ENCODE peak calls at places on chromosomes 2 and 18, in five cellular contexts. One of them, this sample, is unnamed.
A peak's percentile ranks its signal among the peaks of the same experiment; 100 is the strongest.

GRCh38 chr2:2101924-2102323 is 229.2 kb downstream of the MYT1L start:
- DNase-seq in stimulated activated CD4-positive, alpha-beta T cell treated with anti-CD3 and anti-CD28 coated beads, Interleukin-12 subunit alpha, Interleukin-12 subunit beta, amount 100 ng/mL, for 4 hours: no peak
- DNase-seq in left cardiac atrium: no peak
- DNase-seq in fibroblast of lung: no peak
- DNase-seq in NCI-H1092 treated with DMSO at 0.1 percent for 48 hours: no peak
- DNase-seq in this sample: no peak

GRCh38 chr2:37920570-37920969 is 4.5 kb upstream of the RMDN2 start:
- DNase-seq in stimulated activated CD4-positive, alpha-beta T cell treated with anti-CD3 and anti-CD28 coated beads, Interleukin-12 subunit alpha, Interleukin-12 subunit beta, amount 100 ng/mL, for 4 hours: no peak
- DNase-seq in left cardiac atrium: no peak
- DNase-seq in fibroblast of lung: peak; percentile 90
- DNase-seq in NCI-H1092 treated with DMSO at 0.1 percent for 48 hours: no peak
- DNase-seq in this sample: no peak

GRCh38 chr2:196486145-196486544 is 153.4 kb upstream of the CCDC150 start:
- DNase-seq in stimulated activated CD4-positive, alpha-beta T cell treated with anti-CD3 and anti-CD28 coated beads, Interleukin-12 subunit alpha, Interleukin-12 subunit beta, amount 100 ng/mL, for 4 hours: no peak
- DNase-seq in left cardiac atrium: no peak
- DNase-seq in fibroblast of lung: no peak
- DNase-seq in NCI-H1092 treated with DMSO at 0.1 percent for 48 hours: no peak
- DNase-seq in this sample: no peak

GRCh38 chr2:119491776-119492525 is 32.3 kb downstream of the SCTR start:
- DNase-seq in stimulated activated CD4-positive, alpha-beta T cell treated with anti-CD3 and anti-CD28 coated beads, Interleukin-12 subunit alpha, Interleukin-12 subunit beta, amount 100 ng/mL, for 4 hours: no peak
- DNase-seq in left cardiac atrium: no peak
- DNase-seq in fibroblast of lung: peak; percentile 95
- DNase-seq in NCI-H1092 treated with DMSO at 0.1 percent for 48 hours: no peak
- DNase-seq in this sample: no peak

GRCh38 chr2:238598802-238599530 is 172.2 kb downstream of the ASB1 start:
- DNase-seq in stimulated activated CD4-positive, alpha-beta T cell treated with anti-CD3 and anti-CD28 coated beads, Interleukin-12 subunit alpha, Interleukin-12 subunit beta, amount 100 ng/mL, for 4 hours: no peak
- DNase-seq in left cardiac atrium: no peak
- DNase-seq in fibroblast of lung: no peak
- DNase-seq in NCI-H1092 treated with DMSO at 0.1 percent for 48 hours: no peak
- DNase-seq in this sample: no peak

GRCh38 chr2:148565272-148565894 is 79.2 kb upstream of the EPC2 start:
- DNase-seq in stimulated activated CD4-positive, alpha-beta T cell treated with anti-CD3 and anti-CD28 coated beads, Interleukin-12 subunit alpha, Interleukin-12 subunit beta, amount 100 ng/mL, for 4 hours: no peak
- DNase-seq in left cardiac atrium: no peak
- DNase-seq in fibroblast of lung: no peak
- DNase-seq in NCI-H1092 treated with DMSO at 0.1 percent for 48 hours: no peak
- DNase-seq in this sample: no peak

GRCh38 chr2:45649855-45650806 is 1.3 kb upstream of the PRKCE start:
- DNase-seq in stimulated activated CD4-positive, alpha-beta T cell treated with anti-CD3 and anti-CD28 coated beads, Interleukin-12 subunit alpha, Interleukin-12 subunit beta, amount 100 ng/mL, for 4 hours: peak; percentile 55
- DNase-seq in left cardiac atrium: peak; percentile 81
- DNase-seq in fibroblast of lung: peak; percentile 62
- DNase-seq in NCI-H1092 treated with DMSO at 0.1 percent for 48 hours: no peak
- DNase-seq in this sample: peak; percentile 34

GRCh38 chr2:114294814-114295213 is 147.6 kb upstream of the DPP10 start:
- DNase-seq in stimulated activated CD4-positive, alpha-beta T cell treated with anti-CD3 and anti-CD28 coated beads, Interleukin-12 subunit alpha, Interleukin-12 subunit beta, amount 100 ng/mL, for 4 hours: no peak
- DNase-seq in left cardiac atrium: no peak
- DNase-seq in fibroblast of lung: no peak
- DNase-seq in NCI-H1092 treated with DMSO at 0.1 percent for 48 hours: no peak
- DNase-seq in this sample: no peak

GRCh38 chr2:84708442-84708841 is 172.4 kb downstream of the TRABD2A start:
- DNase-seq in stimulated activated CD4-positive, alpha-beta T cell treated with anti-CD3 and anti-CD28 coated beads, Interleukin-12 subunit alpha, Interleukin-12 subunit beta, amount 100 ng/mL, for 4 hours: no peak
- DNase-seq in left cardiac atrium: no peak
- DNase-seq in fibroblast of lung: no peak
- DNase-seq in NCI-H1092 treated with DMSO at 0.1 percent for 48 hours: no peak
- DNase-seq in this sample: no peak

GRCh38 chr2:22737144-22737543 is 647.8 kb upstream of the KLHL29 start:
- DNase-seq in stimulated activated CD4-positive, alpha-beta T cell treated with anti-CD3 and anti-CD28 coated beads, Interleukin-12 subunit alpha, Interleukin-12 subunit beta, amount 100 ng/mL, for 4 hours: no peak
- DNase-seq in left cardiac atrium: no peak
- DNase-seq in fibroblast of lung: no peak
- DNase-seq in NCI-H1092 treated with DMSO at 0.1 percent for 48 hours: no peak
- DNase-seq in this sample: no peak

GRCh38 chr2:134107402-134107801 is 146.5 kb upstream of the MGAT5 start:
- DNase-seq in stimulated activated CD4-positive, alpha-beta T cell treated with anti-CD3 and anti-CD28 coated beads, Interleukin-12 subunit alpha, Interleukin-12 subunit beta, amount 100 ng/mL, for 4 hours: no peak
- DNase-seq in left cardiac atrium: no peak
- DNase-seq in fibroblast of lung: no peak
- DNase-seq in NCI-H1092 treated with DMSO at 0.1 percent for 48 hours: no peak
- DNase-seq in this sample: no peak

GRCh38 chr2:142380372-142380771 is 249.6 kb upstream of the LRP1B start:
- DNase-seq in stimulated activated CD4-positive, alpha-beta T cell treated with anti-CD3 and anti-CD28 coated beads, Interleukin-12 subunit alpha, Interleukin-12 subunit beta, amount 100 ng/mL, for 4 hours: no peak
- DNase-seq in left cardiac atrium: no peak
- DNase-seq in fibroblast of lung: no peak
- DNase-seq in NCI-H1092 treated with DMSO at 0.1 percent for 48 hours: no peak
- DNase-seq in this sample: no peak

GRCh38 chr2:807300-807699 is 130.1 kb upstream of the TMEM18 start:
- DNase-seq in stimulated activated CD4-positive, alpha-beta T cell treated with anti-CD3 and anti-CD28 coated beads, Interleukin-12 subunit alpha, Interleukin-12 subunit beta, amount 100 ng/mL, for 4 hours: no peak
- DNase-seq in left cardiac atrium: no peak
- DNase-seq in fibroblast of lung: no peak
- DNase-seq in NCI-H1092 treated with DMSO at 0.1 percent for 48 hours: no peak
- DNase-seq in this sample: no peak

GRCh38 chr2:72629062-72629461 is 196.8 kb downstream of the EXOC6B start:
- DNase-seq in stimulated activated CD4-positive, alpha-beta T cell treated with anti-CD3 and anti-CD28 coated beads, Interleukin-12 subunit alpha, Interleukin-12 subunit beta, amount 100 ng/mL, for 4 hours: no peak
- DNase-seq in left cardiac atrium: no peak
- DNase-seq in fibroblast of lung: no peak
- DNase-seq in NCI-H1092 treated with DMSO at 0.1 percent for 48 hours: no peak
- DNase-seq in this sample: no peak

GRCh38 chr2:224749136-224749535 is 33.0 kb upstream of the CCDC195 start:
- DNase-seq in stimulated activated CD4-positive, alpha-beta T cell treated with anti-CD3 and anti-CD28 coated beads, Interleukin-12 subunit alpha, Interleukin-12 subunit beta, amount 100 ng/mL, for 4 hours: no peak
- DNase-seq in left cardiac atrium: no peak
- DNase-seq in fibroblast of lung: no peak
- DNase-seq in NCI-H1092 treated with DMSO at 0.1 percent for 48 hours: no peak
- DNase-seq in this sample: no peak

GRCh38 chr2:4258563-4258962 is 555.2 kb downstream of the DCDC2C start:
- DNase-seq in stimulated activated CD4-positive, alpha-beta T cell treated with anti-CD3 and anti-CD28 coated beads, Interleukin-12 subunit alpha, Interleukin-12 subunit beta, amount 100 ng/mL, for 4 hours: no peak
- DNase-seq in left cardiac atrium: no peak
- DNase-seq in fibroblast of lung: no peak
- DNase-seq in NCI-H1092 treated with DMSO at 0.1 percent for 48 hours: no peak
- DNase-seq in this sample: no peak

GRCh38 chr18:60017371-60017770 is 117.6 kb downstream of the PMAIP1 start:
- DNase-seq in stimulated activated CD4-positive, alpha-beta T cell treated with anti-CD3 and anti-CD28 coated beads, Interleukin-12 subunit alpha, Interleukin-12 subunit beta, amount 100 ng/mL, for 4 hours: no peak
- DNase-seq in left cardiac atrium: no peak
- DNase-seq in fibroblast of lung: no peak
- DNase-seq in NCI-H1092 treated with DMSO at 0.1 percent for 48 hours: no peak
- DNase-seq in this sample: no peak

GRCh38 chr2:46632349-46632748 is 153.0 kb downstream of the TMEM247 start:
- DNase-seq in stimulated activated CD4-positive, alpha-beta T cell treated with anti-CD3 and anti-CD28 coated beads, Interleukin-12 subunit alpha, Interleukin-12 subunit beta, amount 100 ng/mL, for 4 hours: no peak
- DNase-seq in left cardiac atrium: no peak
- DNase-seq in fibroblast of lung: peak; percentile 59
- DNase-seq in NCI-H1092 treated with DMSO at 0.1 percent for 48 hours: peak; percentile 16
- DNase-seq in this sample: no peak

GRCh38 chr2:174775586-174775985 is 11.3 kb upstream of the CHRNA1 start:
- DNase-seq in stimulated activated CD4-positive, alpha-beta T cell treated with anti-CD3 and anti-CD28 coated beads, Interleukin-12 subunit alpha, Interleukin-12 subunit beta, amount 100 ng/mL, for 4 hours: no peak
- DNase-seq in left cardiac atrium: no peak
- DNase-seq in fibroblast of lung: no peak
- DNase-seq in NCI-H1092 treated with DMSO at 0.1 percent for 48 hours: no peak
- DNase-seq in this sample: no peak

GRCh38 chr18:35605686-35606417 is 24.3 kb downstream of the GALNT1 start:
- DNase-seq in stimulated activated CD4-positive, alpha-beta T cell treated with anti-CD3 and anti-CD28 coated beads, Interleukin-12 subunit alpha, Interleukin-12 subunit beta, amount 100 ng/mL, for 4 hours: no peak
- DNase-seq in left cardiac atrium: no peak
- DNase-seq in fibroblast of lung: peak; percentile 27
- DNase-seq in NCI-H1092 treated with DMSO at 0.1 percent for 48 hours: no peak
- DNase-seq in this sample: no peak

GRCh38 chr2:136207030-136207623 is 89.2 kb upstream of the CXCR4 start:
- DNase-seq in stimulated activated CD4-positive, alpha-beta T cell treated with anti-CD3 and anti-CD28 coated beads, Interleukin-12 subunit alpha, Interleukin-12 subunit beta, amount 100 ng/mL, for 4 hours: no peak
- DNase-seq in left cardiac atrium: no peak
- DNase-seq in fibroblast of lung: no peak
- DNase-seq in NCI-H1092 treated with DMSO at 0.1 percent for 48 hours: peak; percentile 33
- DNase-seq in this sample: no peak

GRCh38 chr18:46343940-46344372 is 239.8 kb downstream of the HAUS1 start:
- DNase-seq in stimulated activated CD4-positive, alpha-beta T cell treated with anti-CD3 and anti-CD28 coated beads, Interleukin-12 subunit alpha, Interleukin-12 subunit beta, amount 100 ng/mL, for 4 hours: peak; percentile 33
- DNase-seq in left cardiac atrium: peak; percentile 28
- DNase-seq in fibroblast of lung: no peak
- DNase-seq in NCI-H1092 treated with DMSO at 0.1 percent for 48 hours: no peak
- DNase-seq in this sample: peak; percentile 51

GRCh38 chr18:48676756-48677368 is 138.0 kb downstream of the CTIF start:
- DNase-seq in stimulated activated CD4-positive, alpha-beta T cell treated with anti-CD3 and anti-CD28 coated beads, Interleukin-12 subunit alpha, Interleukin-12 subunit beta, amount 100 ng/mL, for 4 hours: peak; percentile 66
- DNase-seq in left cardiac atrium: peak; percentile 82
- DNase-seq in fibroblast of lung: peak; percentile 43
- DNase-seq in NCI-H1092 treated with DMSO at 0.1 percent for 48 hours: peak; percentile 41
- DNase-seq in this sample: peak; percentile 72

GRCh38 chr2:88239781-88240180 is 69.6 kb downstream of the THNSL2 start:
- DNase-seq in stimulated activated CD4-positive, alpha-beta T cell treated with anti-CD3 and anti-CD28 coated beads, Interleukin-12 subunit alpha, Interleukin-12 subunit beta, amount 100 ng/mL, for 4 hours: no peak
- DNase-seq in left cardiac atrium: no peak
- DNase-seq in fibroblast of lung: no peak
- DNase-seq in NCI-H1092 treated with DMSO at 0.1 percent for 48 hours: no peak
- DNase-seq in this sample: no peak

GRCh38 chr2:68911714-68912510 is 40.7 kb upstream of the BMP10 start:
- DNase-seq in stimulated activated CD4-positive, alpha-beta T cell treated with anti-CD3 and anti-CD28 coated beads, Interleukin-12 subunit alpha, Interleukin-12 subunit beta, amount 100 ng/mL, for 4 hours: no peak
- DNase-seq in left cardiac atrium: no peak
- DNase-seq in fibroblast of lung: no peak
- DNase-seq in NCI-H1092 treated with DMSO at 0.1 percent for 48 hours: no peak
- DNase-seq in this sample: no peak

GRCh38 chr2:239945751-239946569 is 79.2 kb downstream of the NDUFA10 start:
- DNase-seq in stimulated activated CD4-positive, alpha-beta T cell treated with anti-CD3 and anti-CD28 coated beads, Interleukin-12 subunit alpha, Interleukin-12 subunit beta, amount 100 ng/mL, for 4 hours: no peak
- DNase-seq in left cardiac atrium: peak; percentile 11
- DNase-seq in fibroblast of lung: no peak
- DNase-seq in NCI-H1092 treated with DMSO at 0.1 percent for 48 hours: no peak
- DNase-seq in this sample: no peak

GRCh38 chr2:75098856-75099255 is 100.5 kb downstream of the TACR1 start:
- DNase-seq in stimulated activated CD4-positive, alpha-beta T cell treated with anti-CD3 and anti-CD28 coated beads, Interleukin-12 subunit alpha, Interleukin-12 subunit beta, amount 100 ng/mL, for 4 hours: no peak
- DNase-seq in left cardiac atrium: no peak
- DNase-seq in fibroblast of lung: peak; percentile 42
- DNase-seq in NCI-H1092 treated with DMSO at 0.1 percent for 48 hours: peak; percentile 13
- DNase-seq in this sample: no peak

GRCh38 chr18:22223961-22224322 is 54.6 kb downstream of the GATA6 start:
- DNase-seq in stimulated activated CD4-positive, alpha-beta T cell treated with anti-CD3 and anti-CD28 coated beads, Interleukin-12 subunit alpha, Interleukin-12 subunit beta, amount 100 ng/mL, for 4 hours: no peak
- DNase-seq in left cardiac atrium: no peak
- DNase-seq in fibroblast of lung: no peak
- DNase-seq in NCI-H1092 treated with DMSO at 0.1 percent for 48 hours: no peak
- DNase-seq in this sample: no peak

GRCh38 chr2:63654959-63655358 is 66.2 kb downstream of the MDH1 start:
- DNase-seq in stimulated activated CD4-positive, alpha-beta T cell treated with anti-CD3 and anti-CD28 coated beads, Interleukin-12 subunit alpha, Interleukin-12 subunit beta, amount 100 ng/mL, for 4 hours: no peak
- DNase-seq in left cardiac atrium: no peak
- DNase-seq in fibroblast of lung: peak; percentile 75
- DNase-seq in NCI-H1092 treated with DMSO at 0.1 percent for 48 hours: no peak
- DNase-seq in this sample: no peak

GRCh38 chr18:65988371-65988770 is 237.6 kb downstream of the CDH7 start:
- DNase-seq in stimulated activated CD4-positive, alpha-beta T cell treated with anti-CD3 and anti-CD28 coated beads, Interleukin-12 subunit alpha, Interleukin-12 subunit beta, amount 100 ng/mL, for 4 hours: no peak
- DNase-seq in left cardiac atrium: no peak
- DNase-seq in fibroblast of lung: no peak
- DNase-seq in NCI-H1092 treated with DMSO at 0.1 percent for 48 hours: no peak
- DNase-seq in this sample: no peak

GRCh38 chr2:234714711-234715110 is 217.8 kb upstream of the ARL4C start:
- DNase-seq in stimulated activated CD4-positive, alpha-beta T cell treated with anti-CD3 and anti-CD28 coated beads, Interleukin-12 subunit alpha, Interleukin-12 subunit beta, amount 100 ng/mL, for 4 hours: no peak
- DNase-seq in left cardiac atrium: no peak
- DNase-seq in fibroblast of lung: no peak
- DNase-seq in NCI-H1092 treated with DMSO at 0.1 percent for 48 hours: no peak
- DNase-seq in this sample: no peak

GRCh38 chr2:61853086-61853847 is 593 bp downstream of the FAM161A start:
- DNase-seq in stimulated activated CD4-positive, alpha-beta T cell treated with anti-CD3 and anti-CD28 coated beads, Interleukin-12 subunit alpha, Interleukin-12 subunit beta, amount 100 ng/mL, for 4 hours: no peak
- DNase-seq in left cardiac atrium: peak; percentile 81
- DNase-seq in fibroblast of lung: peak; percentile 53
- DNase-seq in NCI-H1092 treated with DMSO at 0.1 percent for 48 hours: peak; percentile 45
- DNase-seq in this sample: peak; percentile 55

GRCh38 chr2:25586726-25587144 is 86.6 kb downstream of the DTNB start:
- DNase-seq in stimulated activated CD4-positive, alpha-beta T cell treated with anti-CD3 and anti-CD28 coated beads, Interleukin-12 subunit alpha, Interleukin-12 subunit beta, amount 100 ng/mL, for 4 hours: no peak
- DNase-seq in left cardiac atrium: no peak
- DNase-seq in fibroblast of lung: peak; percentile 26
- DNase-seq in NCI-H1092 treated with DMSO at 0.1 percent for 48 hours: no peak
- DNase-seq in this sample: peak; percentile 17

GRCh38 chr18:25561923-25562322 is 210.0 kb upstream of the ZNF521 start:
- DNase-seq in stimulated activated CD4-positive, alpha-beta T cell treated with anti-CD3 and anti-CD28 coated beads, Interleukin-12 subunit alpha, Interleukin-12 subunit beta, amount 100 ng/mL, for 4 hours: no peak
- DNase-seq in left cardiac atrium: no peak
- DNase-seq in fibroblast of lung: peak; percentile 7
- DNase-seq in NCI-H1092 treated with DMSO at 0.1 percent for 48 hours: no peak
- DNase-seq in this sample: no peak

GRCh38 chr2:172178035-172178434 is 75.3 kb upstream of the DLX2 start:
- DNase-seq in stimulated activated CD4-positive, alpha-beta T cell treated with anti-CD3 and anti-CD28 coated beads, Interleukin-12 subunit alpha, Interleukin-12 subunit beta, amount 100 ng/mL, for 4 hours: no peak
- DNase-seq in left cardiac atrium: no peak
- DNase-seq in fibroblast of lung: peak; percentile 85
- DNase-seq in NCI-H1092 treated with DMSO at 0.1 percent for 48 hours: no peak
- DNase-seq in this sample: no peak

GRCh38 chr2:149906871-149907270 is 319.3 kb upstream of the MMADHC start:
- DNase-seq in stimulated activated CD4-positive, alpha-beta T cell treated with anti-CD3 and anti-CD28 coated beads, Interleukin-12 subunit alpha, Interleukin-12 subunit beta, amount 100 ng/mL, for 4 hours: no peak
- DNase-seq in left cardiac atrium: no peak
- DNase-seq in fibroblast of lung: no peak
- DNase-seq in NCI-H1092 treated with DMSO at 0.1 percent for 48 hours: no peak
- DNase-seq in this sample: no peak

GRCh38 chr2:1618974-1619373 is 125.3 kb downstream of the PXDN start:
- DNase-seq in stimulated activated CD4-positive, alpha-beta T cell treated with anti-CD3 and anti-CD28 coated beads, Interleukin-12 subunit alpha, Interleukin-12 subunit beta, amount 100 ng/mL, for 4 hours: no peak
- DNase-seq in left cardiac atrium: no peak
- DNase-seq in fibroblast of lung: no peak
- DNase-seq in NCI-H1092 treated with DMSO at 0.1 percent for 48 hours: no peak
- DNase-seq in this sample: no peak

This sample was measured in GM12892.